ENCODE peak calls at places on chromosomes 4 and X, in seven cellular contexts. K is glutamatergic neuron, J is RWPE1, U is neural progenitor cell, Q is GM10248, V is tibial artery, S is keratinocyte. A is an unnamed sample.

GRCh38 chr4:2412534-2412884 is 5.9 kb downstream of the ZFYVE28 start:
- DNase-seq in J (no peak), V (no peak), U (no peak), K (no peak), Q (peak; percentile 56), S (no peak), A (no peak)

GRCh38 chrX:53681661-53682060 is 4.9 kb downstream of the HUWE1 start:
- DNase-seq in J (peak; percentile 30), K (no peak), U (no peak), S (no peak), V (no peak), Q (no peak), A (no peak)

GRCh38 chrX:30488092-30488491 is 89.5 kb downstream of the TASL start:
- DNase-seq in V (no peak), K (no peak), J (peak; percentile 0), U (peak; percentile 2), Q (peak; percentile 25), S (no peak), A (no peak)

GRCh38 chr4:15779789-15780188 is 1.7 kb downstream of the CD38 start:
- DNase-seq in S (no peak), V (no peak), K (no peak), Q (no peak), J (no peak), U (no peak), A (no peak)

GRCh38 chrX:7286461-7286860 is 138.5 kb upstream of the PUDP start:
- DNase-seq in J (no peak), U (no peak), V (no peak), Q (no peak), S (no peak), K (no peak), A (no peak)

GRCh38 chrX:134821901-134822300 is 163.6 kb upstream of the PLAC1 start:
- DNase-seq in J (no peak), U (no peak), Q (no peak), K (no peak), S (no peak), V (no peak), A (no peak)

GRCh38 chr4:105631818-105632400 is 76.6 kb downstream of the INTS12 start:
- DNase-seq in J (no peak), Q (no peak), K (no peak), V (no peak), S (no peak), U (no peak), A (no peak)

GRCh38 chrX:99383786-99384185 is 1026.3 kb downstream of the PCDH19 start:
- DNase-seq in U (no peak), S (no peak), V (no peak), Q (no peak), K (no peak), J (no peak), A (no peak)

GRCh38 chrX:71098302-71098701 is 2.7 kb downstream of the FOXO4 start:
- DNase-seq in J (no peak), Q (peak; percentile 62), S (peak; percentile 2), K (peak; percentile 53), U (no peak), V (peak; percentile 66), A (peak; percentile 53)

GRCh38 chr4:22901631-22902030 is 208.9 kb downstream of the GBA3 start:
- DNase-seq in K (no peak), Q (no peak), V (no peak), U (no peak), J (no peak), S (no peak), A (no peak)

GRCh38 chr4:13511101-13511500 is 27.0 kb upstream of the RAB28 start:
- DNase-seq in S (no peak), V (no peak), Q (no peak), U (no peak), J (no peak), K (no peak), A (no peak)

GRCh38 chrX:53481093-53481492 is 46.9 kb upstream of the HSD17B10 start:
- DNase-seq in J (no peak), Q (no peak), K (no peak), S (no peak), V (no peak), U (peak; percentile 19), A (no peak)

GRCh38 chr4:185566425-185566824 is 31.1 kb upstream of the PDLIM3 start:
- DNase-seq in J (no peak), K (no peak), Q (no peak), S (no peak), U (no peak), V (no peak), A (no peak)

GRCh38 chr4:1266881-1267763 is 18.2 kb upstream of the CTBP1 start:
- DNase-seq in J (no peak), U (no peak), V (no peak), S (no peak), K (no peak), Q (no peak), A (no peak)

GRCh38 chr4:1533501-1534064 is 127.3 kb upstream of the NKX1-1 start:
- DNase-seq in Q (no peak), S (no peak), K (peak; percentile 48), V (no peak), U (no peak), J (no peak), A (no peak)

GRCh38 chrX:20230406-20230805 is 36.3 kb downstream of the RPS6KA3 start:
- DNase-seq in S (no peak), U (no peak), K (no peak), J (no peak), Q (no peak), V (no peak), A (no peak)

GRCh38 chrX:121322159-121322558 is 274.7 kb downstream of the GLUD2 start:
- DNase-seq in S (no peak), K (no peak), V (no peak), J (peak; percentile 1), Q (no peak), U (no peak), A (no peak)

GRCh38 chr4:186659936-186660335 is 63.7 kb downstream of the FAT1 start:
- DNase-seq in U (no peak), K (no peak), V (no peak), Q (no peak), S (no peak), J (no peak), A (no peak)

GRCh38 chr4:4524364-4524763 is 17.5 kb downstream of the STX18 start:
- DNase-seq in S (no peak), V (no peak), Q (peak; percentile 64), J (no peak), K (no peak), U (peak; percentile 71), A (no peak)

GRCh38 chr4:86816463-86817107 is 32.6 kb downstream of the SLC10A6 start:
- DNase-seq in S (no peak), K (no peak), J (no peak), Q (no peak), V (peak; percentile 70), U (no peak), A (no peak)

GRCh38 chr4:86818211-86818610 is 31.0 kb downstream of the SLC10A6 start:
- DNase-seq in U (no peak), V (no peak), Q (no peak), K (no peak), S (no peak), J (no peak), A (no peak)

GRCh38 chr4:86822136-86822535 is 27.0 kb downstream of the SLC10A6 start:
- DNase-seq in J (no peak), Q (no peak), K (no peak), S (no peak), U (no peak), V (no peak), A (no peak)

GRCh38 chr4:86815653-86816052 is 33.5 kb downstream of the SLC10A6 start:
- DNase-seq in Q (no peak), V (no peak), K (no peak), S (no peak), J (no peak), U (no peak), A (no peak)

DNA sequence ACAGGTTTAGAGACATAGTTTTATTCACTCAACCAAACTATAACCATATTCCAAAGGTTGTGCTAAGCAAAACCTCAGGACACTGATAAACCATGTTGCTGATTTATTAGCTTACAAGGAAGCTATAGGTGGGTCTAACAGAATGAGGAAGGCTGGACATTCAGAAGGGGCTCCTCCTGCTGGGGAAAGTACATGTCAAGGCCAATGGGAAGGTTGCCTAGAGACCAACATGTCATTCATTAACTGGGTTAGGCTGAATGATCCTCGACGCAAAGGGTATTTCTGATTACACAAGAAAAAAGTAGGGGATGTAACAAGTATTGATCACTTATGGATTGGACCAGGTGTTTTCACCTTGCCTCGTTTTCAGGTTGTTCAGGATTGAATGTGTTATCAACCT is 30.3 kb downstream of the SLC10A6 start:
- DNase-seq in J (no peak), K (no peak), Q (no peak), U (no peak), S (no peak), V (no peak), A (no peak)
- TF ChIP-seq CTCF in J (no peak), K (no peak), Q (no peak), U (no peak), S (no peak), V (no peak), A (no peak)

DNA sequence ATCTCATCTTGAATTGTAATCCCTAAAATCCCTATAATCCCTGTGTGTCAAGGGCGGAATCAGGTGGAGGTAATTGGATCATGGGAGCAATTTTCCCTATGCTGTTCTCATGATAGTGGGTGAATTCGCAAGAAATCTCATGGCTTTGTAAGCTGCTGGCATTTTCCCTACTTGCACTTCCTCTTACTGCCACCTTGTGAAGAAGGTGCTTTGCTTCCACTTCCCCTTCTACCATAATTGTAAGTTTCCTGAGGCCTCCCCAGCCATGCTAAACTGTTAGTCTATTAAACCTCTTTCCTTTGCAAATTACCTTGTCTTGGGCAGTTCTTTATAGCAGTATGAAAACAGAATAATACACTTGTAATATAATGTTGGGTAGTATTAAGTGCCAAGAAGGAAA is 1087.4 kb upstream of the SLIT2 start:
- DNase-seq in S (no peak), Q (no peak), V (no peak), J (no peak), U (no peak), K (no peak), A (no peak)
- TF ChIP-seq CTCF in S (no peak), Q (no peak), V (no peak), J (no peak), U (no peak), K (no peak), A (no peak)

DNA sequence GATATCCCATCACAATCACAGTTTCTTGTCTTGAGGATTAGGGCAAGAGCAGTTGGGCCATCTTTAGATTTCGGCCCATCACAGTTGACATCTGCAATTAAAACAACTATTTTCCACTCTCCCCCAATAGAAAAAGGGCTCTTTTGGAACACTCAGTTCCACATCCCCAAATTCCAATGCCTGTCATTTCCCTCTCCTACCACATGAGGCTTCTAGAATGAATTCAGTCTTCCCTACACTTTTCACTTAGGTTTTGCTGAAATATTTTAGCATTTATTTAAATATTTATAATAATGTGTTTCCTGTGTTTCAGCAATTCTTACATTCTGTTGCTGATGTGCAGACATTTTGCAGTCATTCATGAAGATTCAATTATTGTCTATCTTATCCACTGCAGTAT is 118.4 kb downstream of the COX18 start:
- DNase-seq in V (no peak), U (peak; percentile 2), J (no peak), Q (no peak), K (no peak), S (no peak), A (no peak)
- TF ChIP-seq CTCF in V (no peak), U (peak; percentile 25), J (no peak), Q (no peak), K (peak; percentile 32), S (no peak), A (no peak)

DNA sequence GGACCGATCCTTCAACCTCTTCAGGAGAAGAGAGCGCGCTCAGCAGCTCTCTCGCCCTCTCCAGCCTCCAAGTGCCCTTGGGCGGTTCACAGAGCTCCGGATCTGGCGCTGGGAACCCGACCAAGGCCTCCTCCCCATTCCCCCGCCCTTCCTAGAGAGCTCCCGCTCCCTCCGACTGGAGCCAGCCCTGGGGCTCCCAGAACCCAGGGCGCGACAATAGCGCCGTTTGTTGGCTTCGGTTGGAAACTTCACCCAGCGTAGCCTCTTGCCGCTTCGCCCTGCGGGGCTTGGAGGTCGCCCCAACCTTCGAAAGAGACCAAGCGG is 3.1 kb upstream of the SOX3 start:
- DNase-seq in K (peak; percentile 76), U (peak; percentile 92), Q (no peak), S (no peak), J (no peak), V (no peak), A (no peak)
- TF ChIP-seq CTCF in K (no peak), U (peak; percentile 67), Q (no peak), S (no peak), J (no peak), V (no peak), A (no peak)